ENCODE peak calls at places on chromosomes 6 and 20, in ten cellular contexts. G is HepG2, W is lower lobe of right lung, Z is upper lobe of right lung, J is brain microvascular endothelial cell, R is HCT116, O is AG04450, N is ovary, V is mucosa of descending colon, K is IMR-90. Y is an unnamed sample.

GRCh38 chr6:39215640-39216158 is 13.6 kb downstream of the KCNK5 start:
- DNase-seq in V (peak; percentile 58), W (no peak), K (no peak), Z (no peak), R (no peak), N (no peak), G (no peak), J (no peak), O (no peak), Y (no peak)

GRCh38 chr6:126040826-126041225 is 54.5 kb downstream of the TRMT11 start:
- DNase-seq in V (peak; percentile 60), O (no peak), G (peak; percentile 24), W (no peak), K (peak; percentile 78), R (no peak), J (peak; percentile 62), Z (no peak), N (no peak), Y (peak; percentile 81)

GRCh38 chr20:3997446-3997845 is 17.9 kb downstream of the RNF24 start:
- DNase-seq in G (no peak), Z (no peak), O (no peak), V (no peak), N (no peak), R (no peak), K (no peak), J (no peak), W (no peak), Y (no peak)

GRCh38 chr20:34375977-34376430 is 12.9 kb downstream of the ITCH start:
- DNase-seq in J (no peak), K (no peak), Z (no peak), R (no peak), O (no peak), W (no peak), V (no peak), G (peak; percentile 53), N (no peak), Y (no peak)

GRCh38 chr6:45105170-45105820 is 222.8 kb upstream of the RUNX2 start:
- DNase-seq in R (no peak), O (no peak), K (peak; percentile 17), V (no peak), J (no peak), W (no peak), Z (no peak), N (no peak), G (no peak), Y (peak; percentile 73)

GRCh38 chr20:46773680-46774079 is 64.2 kb downstream of the SLC2A10 start:
- DNase-seq in N (no peak), V (no peak), O (no peak), J (no peak), K (no peak), G (no peak), R (no peak), W (no peak), Z (no peak), Y (no peak)

GRCh38 chr6:154343473-154344308 is 12.9 kb downstream of the IPCEF1 start:
- DNase-seq in O (no peak), R (peak; percentile 24), Z (peak; percentile 81), G (no peak), N (peak; percentile 37), W (peak; percentile 76), J (peak; percentile 8), V (peak; percentile 82), K (peak; percentile 16), Y (peak; percentile 59)

GRCh38 chr6:166744654-166745134 is 117.6 kb upstream of the RPS6KA2 start:
- DNase-seq in N (no peak), K (no peak), V (no peak), Z (no peak), G (no peak), W (no peak), R (no peak), O (no peak), J (no peak), Y (no peak)

GRCh38 chr20:23632711-23633573 is 4.8 kb downstream of the CST3 start:
- DNase-seq in N (no peak), G (no peak), O (no peak), Z (no peak), V (no peak), R (no peak), J (no peak), W (no peak), K (no peak), Y (no peak)

GRCh38 chr20:35344354-35344837 is 52.2 kb upstream of the FAM83C start:
- DNase-seq in Z (peak; percentile 67), K (peak; percentile 96), O (peak; percentile 70), V (peak; percentile 81), J (peak; percentile 84), R (no peak), W (peak; percentile 56), N (peak; percentile 63), G (peak; percentile 92), Y (peak; percentile 84)

GRCh38 chr6:152201134-152201533 is 393.7 kb downstream of the ESR1 start:
- DNase-seq in N (no peak), K (no peak), Z (no peak), W (no peak), O (no peak), G (no peak), R (no peak), V (no peak), J (no peak), Y (no peak)

GRCh38 chr20:47349365-47350180 is 6.9 kb downstream of the ZMYND8 start:
- DNase-seq in W (no peak), K (peak; percentile 51), O (no peak), V (no peak), G (no peak), Z (no peak), R (no peak), N (no peak), J (no peak), Y (peak; percentile 65)

GRCh38 chr6:786946-787763 is 94.2 kb upstream of the EXOC2 start:
- DNase-seq in R (peak; percentile 19), N (no peak), O (no peak), Z (no peak), K (peak; percentile 3), V (peak; percentile 18), G (peak; percentile 35), W (no peak), J (no peak), Y (no peak)

GRCh38 chr6:36657942-36658544 is 20.5 kb upstream of the CDKN1A start:
- DNase-seq in K (peak; percentile 82), R (no peak), N (no peak), V (no peak), J (peak; percentile 57), Z (no peak), G (no peak), O (no peak), W (no peak), Y (peak; percentile 68)

GRCh38 chr20:64041781-64042771 is 6.1 kb downstream of the C20orf204 start:
- DNase-seq in Z (no peak), R (no peak), W (no peak), O (no peak), V (no peak), N (no peak), K (no peak), G (no peak), J (no peak), Y (no peak)

GRCh38 chr6:34834789-34835518 is 43.1 kb downstream of the BLTP3A start:
- DNase-seq in G (no peak), K (peak; percentile 72), J (peak; percentile 65), Z (no peak), O (no peak), N (no peak), V (no peak), R (no peak), W (no peak), Y (no peak)

GRCh38 chr20:41177636-41178035 is 40.3 kb downstream of the PLCG1 start:
- DNase-seq in K (peak; percentile 87), R (peak; percentile 8), O (peak; percentile 64), J (peak; percentile 84), Z (no peak), V (no peak), G (no peak), N (no peak), W (no peak), Y (peak; percentile 82)

GRCh38 chr6:135323202-135323668 is 142.1 kb downstream of the MYB start:
- DNase-seq in N (no peak), Z (no peak), J (peak; percentile 32), K (no peak), W (no peak), G (no peak), O (no peak), V (no peak), R (no peak), Y (no peak)

GRCh38 chr6:17417817-17418216 is 24.4 kb downstream of the CAP2 start:
- DNase-seq in W (no peak), G (no peak), V (no peak), J (peak; percentile 90), Z (no peak), N (no peak), K (peak; percentile 91), O (peak; percentile 75), R (no peak), Y (peak; percentile 86)
- H3K4me3 ChIP-seq in W (no peak overlapping the region), G (no peak overlapping the region), V (no peak overlapping the region), J (peak overlapping the region; percentile 32), Z (no peak overlapping the region), N (no peak overlapping the region), K (peak overlapping the region; percentile 9), O (peak overlapping the region; percentile 37), R (no peak overlapping the region), Y (no peak overlapping the region)

GRCh38 chr6:74899416-74899815 is 306.4 kb downstream of the COL12A1 start:
- DNase-seq in W (no peak), Z (no peak), N (no peak), V (no peak), O (no peak), K (peak; percentile 64), G (peak; percentile 8), R (no peak), J (peak; percentile 52), Y (peak; percentile 42)
- TF ChIP-seq CTCF in W (no peak), Z (no peak), N (no peak), V (no peak), O (peak; percentile 5), K (peak; percentile 40), G (peak; percentile 36), R (peak; percentile 19), J (peak; percentile 46), Y (peak; percentile 21)

GRCh38 chr20:25203089-25203488 is 7.6 kb downstream of the ENTPD6 start:
- DNase-seq in R (no peak), W (no peak), K (no peak), N (no peak), J (no peak), O (no peak), V (no peak), G (no peak), Z (no peak), Y (no peak)
- H3K4me3 ChIP-seq in R (no peak overlapping the region), W (no peak overlapping the region), K (no peak overlapping the region), N (no peak overlapping the region), J (no peak overlapping the region), O (no peak overlapping the region), V (no peak overlapping the region), G (no peak overlapping the region), Z (no peak overlapping the region), Y (no peak overlapping the region)

GRCh38 chr20:21355981-21356380 is 41.3 kb downstream of the NKX2-4 start:
- DNase-seq in O (no peak), N (no peak), G (no peak), J (no peak), V (no peak), R (no peak), K (no peak), Z (no peak), W (no peak), Y (no peak)

GRCh38 chr20:21357851-21358250 is 39.5 kb downstream of the NKX2-4 start:
- DNase-seq in W (no peak), Z (no peak), V (no peak), N (no peak), O (no peak), K (peak; percentile 12), G (peak; percentile 93), R (no peak), J (no peak), Y (no peak)

GRCh38 chr20:21353236-21353635 is 44.1 kb downstream of the NKX2-4 start:
- DNase-seq in G (no peak), R (no peak), Z (no peak), K (peak; percentile 78), V (no peak), J (no peak), N (no peak), W (no peak), O (no peak), Y (peak; percentile 38)

GRCh38 chr20:21352703-21353102 is 44.6 kb downstream of the NKX2-4 start:
- DNase-seq in O (peak; percentile 32), W (no peak), V (no peak), J (peak; percentile 47), Z (no peak), R (no peak), G (peak; percentile 51), K (peak; percentile 78), N (no peak), Y (peak; percentile 58)
- TF ChIP-seq CTCF in O (peak; percentile 18), W (no peak), V (no peak), J (no peak), Z (no peak), R (no peak), G (no peak), K (peak; percentile 21), N (no peak), Y (no peak)